ENCODE peak calls at places on chromosomes 5 and 9, in eight cellular contexts. One of them, this sample, is unnamed.

GRCh38 chr5:23468658-23469057 is 38.8 kb upstream of the PRDM9 start:
- DNase-seq in non-pigmented ciliary epithelial cell: no peak
- DNase-seq in ureter: no peak
- DNase-seq in anterior cingulate cortex: no peak
- DNase-seq in CD8-positive, alpha-beta memory T cell: no peak
- DNase-seq in kidney glomerular epithelial cell: no peak
- DNase-seq in AG09309: no peak
- DNase-seq in IMR-90: no peak
- DNase-seq in this sample: no peak

GRCh38 chr5:131406076-131406475 is 142.2 kb downstream of the CDC42SE2 start:
- DNase-seq in non-pigmented ciliary epithelial cell: no peak
- DNase-seq in ureter: no peak
- DNase-seq in anterior cingulate cortex: no peak
- DNase-seq in CD8-positive, alpha-beta memory T cell: no peak
- DNase-seq in kidney glomerular epithelial cell: no peak
- DNase-seq in AG09309: no peak
- DNase-seq in IMR-90: no peak
- DNase-seq in this sample: no peak

GRCh38 chr9:129126789-129127618 is 15.8 kb downstream of the PTPA start:
- DNase-seq in non-pigmented ciliary epithelial cell: no peak
- DNase-seq in ureter: no peak
- DNase-seq in anterior cingulate cortex: no peak
- DNase-seq in CD8-positive, alpha-beta memory T cell: no peak
- DNase-seq in kidney glomerular epithelial cell: no peak
- DNase-seq in AG09309: no peak
- DNase-seq in IMR-90: no peak
- DNase-seq in this sample: no peak

GRCh38 chr9:113520109-113520642 is 56.6 kb downstream of the RGS3 start:
- DNase-seq in non-pigmented ciliary epithelial cell: no peak
- DNase-seq in ureter: no peak
- DNase-seq in anterior cingulate cortex: no peak
- DNase-seq in CD8-positive, alpha-beta memory T cell: peak; percentile 62
- DNase-seq in kidney glomerular epithelial cell: peak; percentile 74
- DNase-seq in AG09309: no peak
- DNase-seq in IMR-90: peak; percentile 20
- DNase-seq in this sample: peak; percentile 24

GRCh38 chr5:124907098-124907644 is 160.7 kb upstream of the ZNF608 start:
- DNase-seq in non-pigmented ciliary epithelial cell: no peak
- DNase-seq in ureter: no peak
- DNase-seq in anterior cingulate cortex: no peak
- DNase-seq in CD8-positive, alpha-beta memory T cell: no peak
- DNase-seq in kidney glomerular epithelial cell: no peak
- DNase-seq in AG09309: no peak
- DNase-seq in IMR-90: no peak
- DNase-seq in this sample: no peak

GRCh38 chr5:141441571-141442170 is 11.4 kb downstream of the PCDHGA12 start:
- DNase-seq in non-pigmented ciliary epithelial cell: no peak
- DNase-seq in ureter: no peak
- DNase-seq in anterior cingulate cortex: no peak
- DNase-seq in CD8-positive, alpha-beta memory T cell: no peak
- DNase-seq in kidney glomerular epithelial cell: no peak
- DNase-seq in AG09309: no peak
- DNase-seq in IMR-90: no peak
- DNase-seq in this sample: no peak

GRCh38 chr5:101260857-101261256 is 357.8 kb upstream of the ST8SIA4 start:
- DNase-seq in non-pigmented ciliary epithelial cell: no peak
- DNase-seq in ureter: no peak
- DNase-seq in anterior cingulate cortex: no peak
- DNase-seq in CD8-positive, alpha-beta memory T cell: no peak
- DNase-seq in kidney glomerular epithelial cell: peak; percentile 37
- DNase-seq in AG09309: no peak
- DNase-seq in IMR-90: no peak
- DNase-seq in this sample: no peak

GRCh38 chr5:115457985-115458384 is 86.6 kb downstream of the FEM1C start:
- DNase-seq in non-pigmented ciliary epithelial cell: no peak
- DNase-seq in ureter: no peak
- DNase-seq in anterior cingulate cortex: no peak
- DNase-seq in CD8-positive, alpha-beta memory T cell: no peak
- DNase-seq in kidney glomerular epithelial cell: peak; percentile 35
- DNase-seq in AG09309: no peak
- DNase-seq in IMR-90: no peak
- DNase-seq in this sample: no peak

GRCh38 chr9:99101271-99101670 is 3.6 kb upstream of the TGFBR1 start:
- DNase-seq in non-pigmented ciliary epithelial cell: no peak
- DNase-seq in ureter: no peak
- DNase-seq in anterior cingulate cortex: no peak
- DNase-seq in CD8-positive, alpha-beta memory T cell: no peak
- DNase-seq in kidney glomerular epithelial cell: no peak
- DNase-seq in AG09309: no peak
- DNase-seq in IMR-90: no peak
- DNase-seq in this sample: no peak

GRCh38 chr9:21141427-21141882 is at the start of gene IFNW1:
- DNase-seq in non-pigmented ciliary epithelial cell: no peak
- DNase-seq in ureter: no peak
- DNase-seq in anterior cingulate cortex: no peak
- DNase-seq in CD8-positive, alpha-beta memory T cell: no peak
- DNase-seq in kidney glomerular epithelial cell: no peak
- DNase-seq in AG09309: no peak
- DNase-seq in IMR-90: no peak
- DNase-seq in this sample: no peak

GRCh38 chr5:179866241-179867078 is 7.8 kb upstream of the MRNIP start:
- DNase-seq in non-pigmented ciliary epithelial cell: no peak
- DNase-seq in ureter: no peak
- DNase-seq in anterior cingulate cortex: no peak
- DNase-seq in CD8-positive, alpha-beta memory T cell: no peak
- DNase-seq in kidney glomerular epithelial cell: no peak
- DNase-seq in AG09309: no peak
- DNase-seq in IMR-90: no peak
- DNase-seq in this sample: no peak

GRCh38 chr9:124480621-124480981 is 26.6 kb downstream of the NR5A1 start:
- DNase-seq in non-pigmented ciliary epithelial cell: no peak
- DNase-seq in ureter: no peak
- DNase-seq in anterior cingulate cortex: no peak
- DNase-seq in CD8-positive, alpha-beta memory T cell: no peak
- DNase-seq in kidney glomerular epithelial cell: no peak
- DNase-seq in AG09309: no peak
- DNase-seq in IMR-90: peak; percentile 4
- DNase-seq in this sample: no peak

GRCh38 chr5:117615226-117615625 is 1040.6 kb upstream of the SEMA6A start:
- DNase-seq in non-pigmented ciliary epithelial cell: no peak
- DNase-seq in ureter: no peak
- DNase-seq in anterior cingulate cortex: no peak
- DNase-seq in CD8-positive, alpha-beta memory T cell: no peak
- DNase-seq in kidney glomerular epithelial cell: no peak
- DNase-seq in AG09309: no peak
- DNase-seq in IMR-90: no peak
- DNase-seq in this sample: no peak

GRCh38 chr5:2759696-2760461 is 8.4 kb upstream of the IRX2 start:
- DNase-seq in non-pigmented ciliary epithelial cell: no peak
- DNase-seq in ureter: no peak
- DNase-seq in anterior cingulate cortex: no peak
- DNase-seq in CD8-positive, alpha-beta memory T cell: no peak
- DNase-seq in kidney glomerular epithelial cell: no peak
- DNase-seq in AG09309: no peak
- DNase-seq in IMR-90: no peak
- DNase-seq in this sample: no peak

GRCh38 chr9:136623849-136624183 is 38.9 kb upstream of the EGFL7 start:
- DNase-seq in non-pigmented ciliary epithelial cell: no peak
- DNase-seq in ureter: peak; percentile 90
- DNase-seq in anterior cingulate cortex: no peak
- DNase-seq in CD8-positive, alpha-beta memory T cell: no peak
- DNase-seq in kidney glomerular epithelial cell: no peak
- DNase-seq in AG09309: no peak
- DNase-seq in IMR-90: no peak
- DNase-seq in this sample: no peak

GRCh38 chr9:81871695-81872094 is 56.5 kb upstream of the SPATA31D4 start:
- DNase-seq in non-pigmented ciliary epithelial cell: peak; percentile 37
- DNase-seq in ureter: no peak
- DNase-seq in anterior cingulate cortex: no peak
- DNase-seq in CD8-positive, alpha-beta memory T cell: no peak
- DNase-seq in kidney glomerular epithelial cell: no peak
- DNase-seq in AG09309: no peak
- DNase-seq in IMR-90: peak; percentile 82
- DNase-seq in this sample: no peak

GRCh38 chr9:121201045-121201737 is 478 bp downstream of the RAB14 start:
- DNase-seq in non-pigmented ciliary epithelial cell: no peak
- DNase-seq in ureter: no peak
- DNase-seq in anterior cingulate cortex: peak; percentile 55
- DNase-seq in CD8-positive, alpha-beta memory T cell: peak; percentile 40
- DNase-seq in kidney glomerular epithelial cell: no peak
- DNase-seq in AG09309: no peak
- DNase-seq in IMR-90: no peak
- DNase-seq in this sample: peak; percentile 50

GRCh38 chr5:32639943-32640342 is 54.6 kb downstream of the SUB1 start:
- DNase-seq in non-pigmented ciliary epithelial cell: no peak
- DNase-seq in ureter: no peak
- DNase-seq in anterior cingulate cortex: no peak
- DNase-seq in CD8-positive, alpha-beta memory T cell: no peak
- DNase-seq in kidney glomerular epithelial cell: no peak
- DNase-seq in AG09309: no peak
- DNase-seq in IMR-90: no peak
- DNase-seq in this sample: no peak

GRCh38 chr5:169765176-169765575 is 128.1 kb downstream of the DOCK2 start:
- DNase-seq in non-pigmented ciliary epithelial cell: no peak
- DNase-seq in ureter: no peak
- DNase-seq in anterior cingulate cortex: no peak
- DNase-seq in CD8-positive, alpha-beta memory T cell: no peak
- DNase-seq in kidney glomerular epithelial cell: peak; percentile 24
- DNase-seq in AG09309: no peak
- DNase-seq in IMR-90: peak; percentile 40
- DNase-seq in this sample: no peak

GRCh38 chr5:178895615-178896571 is at the start of gene ZFP2:
- DNase-seq in non-pigmented ciliary epithelial cell: no peak
- DNase-seq in ureter: peak; percentile 53
- DNase-seq in anterior cingulate cortex: peak; percentile 54
- DNase-seq in CD8-positive, alpha-beta memory T cell: no peak
- DNase-seq in kidney glomerular epithelial cell: peak; percentile 24
- DNase-seq in AG09309: no peak
- DNase-seq in IMR-90: peak; percentile 27
- DNase-seq in this sample: no peak

GRCh38 chr5:175657593-175658271 is at the start of gene HRH2:
- DNase-seq in non-pigmented ciliary epithelial cell: no peak
- DNase-seq in ureter: no peak
- DNase-seq in anterior cingulate cortex: no peak
- DNase-seq in CD8-positive, alpha-beta memory T cell: no peak
- DNase-seq in kidney glomerular epithelial cell: no peak
- DNase-seq in AG09309: no peak
- DNase-seq in IMR-90: no peak
- DNase-seq in this sample: peak; percentile 27

GRCh38 chr5:31225118-31225517 is 31.6 kb downstream of the CDH6 start:
- DNase-seq in non-pigmented ciliary epithelial cell: peak; percentile 84
- DNase-seq in ureter: no peak
- DNase-seq in anterior cingulate cortex: no peak
- DNase-seq in CD8-positive, alpha-beta memory T cell: no peak
- DNase-seq in kidney glomerular epithelial cell: peak; percentile 25
- DNase-seq in AG09309: no peak
- DNase-seq in IMR-90: peak; percentile 98
- DNase-seq in this sample: no peak

GRCh38 chr9:98285446-98285845 is 30.0 kb upstream of the TBC1D2 start:
- DNase-seq in non-pigmented ciliary epithelial cell: no peak
- DNase-seq in ureter: no peak
- DNase-seq in anterior cingulate cortex: no peak
- DNase-seq in CD8-positive, alpha-beta memory T cell: no peak
- DNase-seq in kidney glomerular epithelial cell: no peak
- DNase-seq in AG09309: no peak
- DNase-seq in IMR-90: no peak
- DNase-seq in this sample: no peak

GRCh38 chr5:177498013-177498847 is 826 bp upstream of the PDLIM7 start:
- DNase-seq in non-pigmented ciliary epithelial cell: no peak
- DNase-seq in ureter: no peak
- DNase-seq in anterior cingulate cortex: no peak
- DNase-seq in CD8-positive, alpha-beta memory T cell: no peak
- DNase-seq in kidney glomerular epithelial cell: no peak
- DNase-seq in AG09309: no peak
- DNase-seq in IMR-90: no peak
- DNase-seq in this sample: no peak

GRCh38 chr9:124216474-124217176 is 41.1 kb upstream of the NEK6 start:
- DNase-seq in non-pigmented ciliary epithelial cell: no peak
- DNase-seq in ureter: no peak
- DNase-seq in anterior cingulate cortex: peak; percentile 5
- DNase-seq in CD8-positive, alpha-beta memory T cell: no peak
- DNase-seq in kidney glomerular epithelial cell: no peak
- DNase-seq in AG09309: no peak
- DNase-seq in IMR-90: no peak
- DNase-seq in this sample: no peak

GRCh38 chr5:170275376-170275994 is 22.1 kb downstream of the LCP2 start:
- DNase-seq in non-pigmented ciliary epithelial cell: no peak
- DNase-seq in ureter: no peak
- DNase-seq in anterior cingulate cortex: no peak
- DNase-seq in CD8-positive, alpha-beta memory T cell: peak; percentile 41
- DNase-seq in kidney glomerular epithelial cell: no peak
- DNase-seq in AG09309: no peak
- DNase-seq in IMR-90: no peak
- DNase-seq in this sample: peak; percentile 48

GRCh38 chr9:106956971-106957370 is 94.0 kb downstream of the ZNF462 start:
- DNase-seq in non-pigmented ciliary epithelial cell: no peak
- DNase-seq in ureter: no peak
- DNase-seq in anterior cingulate cortex: no peak
- DNase-seq in CD8-positive, alpha-beta memory T cell: no peak
- DNase-seq in kidney glomerular epithelial cell: peak; percentile 60
- DNase-seq in AG09309: no peak
- DNase-seq in IMR-90: peak; percentile 38
- DNase-seq in this sample: no peak

GRCh38 chr9:34253460-34253837 is 74.6 kb downstream of the UBAP1 start:
- DNase-seq in non-pigmented ciliary epithelial cell: no peak
- DNase-seq in ureter: no peak
- DNase-seq in anterior cingulate cortex: no peak
- DNase-seq in CD8-positive, alpha-beta memory T cell: no peak
- DNase-seq in kidney glomerular epithelial cell: no peak
- DNase-seq in AG09309: peak; percentile 35
- DNase-seq in IMR-90: peak; percentile 70
- DNase-seq in this sample: no peak

GRCh38 chr9:37921546-37922300 is 17.8 kb upstream of the SLC25A51 start:
- DNase-seq in non-pigmented ciliary epithelial cell: no peak
- DNase-seq in ureter: no peak
- DNase-seq in anterior cingulate cortex: no peak
- DNase-seq in CD8-positive, alpha-beta memory T cell: no peak
- DNase-seq in kidney glomerular epithelial cell: no peak
- DNase-seq in AG09309: no peak
- DNase-seq in IMR-90: no peak
- DNase-seq in this sample: no peak

GRCh38 chr9:32939576-32939975 is 61.9 kb downstream of the APTX start:
- DNase-seq in non-pigmented ciliary epithelial cell: no peak
- DNase-seq in ureter: no peak
- DNase-seq in anterior cingulate cortex: no peak
- DNase-seq in CD8-positive, alpha-beta memory T cell: no peak
- DNase-seq in kidney glomerular epithelial cell: no peak
- DNase-seq in AG09309: no peak
- DNase-seq in IMR-90: no peak
- DNase-seq in this sample: no peak

GRCh38 chr9:132733133-132733815 is 63.0 kb downstream of the GTF3C4 start:
- DNase-seq in non-pigmented ciliary epithelial cell: no peak
- DNase-seq in ureter: no peak
- DNase-seq in anterior cingulate cortex: no peak
- DNase-seq in CD8-positive, alpha-beta memory T cell: no peak
- DNase-seq in kidney glomerular epithelial cell: no peak
- DNase-seq in AG09309: no peak
- DNase-seq in IMR-90: no peak
- DNase-seq in this sample: no peak